ENCODE peak calls at places on chromosomes 5 and 9, in nine cellular contexts. N is GM20000, W is endothelial cell of umbilical vein, A is Caco-2, Q is breast epithelium, G is H9, C is right atrium auricular region, Z is HepG2, L is tibial artery. D is an unnamed sample.

GRCh38 chr5:125481506-125482455 is 735.3 kb upstream of the ZNF608 start:
- DNase-seq in Z (no peak), G (no peak), Q (no peak), C (no peak), A (no peak), W (no peak), N (no peak), L (no peak), D (no peak)

GRCh38 chr9:117678882-117679281 is 25.3 kb upstream of the TLR4 start:
- DNase-seq in Z (no peak), Q (no peak), G (no peak), A (no peak), N (no peak), W (peak; percentile 82), L (no peak), C (no peak), D (no peak)

GRCh38 chr5:134784241-134784920 is 25.8 kb downstream of the DDX46 start:
- DNase-seq in L (no peak), G (no peak), Q (no peak), Z (no peak), W (peak; percentile 22), A (no peak), C (no peak), N (no peak), D (no peak)

GRCh38 chr5:167895899-167896659 is 395.4 kb upstream of the WWC1 start:
- DNase-seq in C (no peak), L (no peak), W (no peak), Q (no peak), A (no peak), N (no peak), Z (no peak), G (no peak), D (no peak)

GRCh38 chr5:93891491-93892480 is 150.4 kb upstream of the POU5F2 start:
- DNase-seq in Z (no peak), L (no peak), C (no peak), Q (no peak), A (no peak), G (no peak), N (no peak), W (no peak), D (no peak)

GRCh38 chr5:97618721-97619120 is 435.7 kb upstream of the RIOK2 start:
- DNase-seq in Z (no peak), Q (no peak), G (no peak), A (no peak), W (no peak), C (no peak), L (no peak), N (no peak), D (no peak)

GRCh38 chr9:110208031-110208430 is at the start of gene C9orf152:
- DNase-seq in A (no peak), W (no peak), L (no peak), N (no peak), Z (no peak), G (no peak), C (no peak), Q (peak; percentile 47), D (no peak)

GRCh38 chr5:84274585-84275468 is 109.9 kb downstream of the EDIL3 start:
- DNase-seq in G (no peak), L (peak; percentile 28), Z (peak; percentile 9), N (peak; percentile 13), C (no peak), Q (no peak), A (peak; percentile 36), W (peak; percentile 61), D (no peak)

GRCh38 chr9:129611302-129611800 is 9.6 kb downstream of the C9orf50 start:
- DNase-seq in N (no peak), C (no peak), L (no peak), Z (no peak), A (no peak), Q (no peak), W (no peak), G (no peak), D (no peak)

GRCh38 chr5:43313854-43314457 is 744 bp upstream of the HMGCS1 start:
- DNase-seq in Z (no peak), C (no peak), W (no peak), Q (peak; percentile 22), A (peak; percentile 29), G (peak; percentile 28), N (no peak), L (no peak), D (no peak)

GRCh38 chr5:94793113-94793815 is 174.8 kb downstream of the SLF1 start:
- DNase-seq in C (no peak), N (peak; percentile 79), A (no peak), W (peak; percentile 30), G (no peak), Z (no peak), L (no peak), Q (no peak), D (no peak)

GRCh38 chr9:134551657-134552348 is 89.8 kb upstream of the COL5A1 start:
- DNase-seq in L (peak; percentile 59), C (peak; percentile 72), Z (no peak), W (peak; percentile 73), G (no peak), N (no peak), A (no peak), Q (peak; percentile 30), D (no peak)

GRCh38 chr9:116939605-116940004 is 252.5 kb downstream of the TRIM32 start:
- DNase-seq in G (no peak), L (no peak), N (no peak), Q (no peak), C (no peak), A (no peak), W (no peak), Z (no peak), D (no peak)

GRCh38 chr9:95197692-95198271 is 119.7 kb downstream of the FANCC start:
- DNase-seq in N (no peak), L (peak; percentile 31), G (no peak), Q (peak; percentile 24), A (no peak), C (no peak), W (no peak), Z (no peak), D (no peak)

GRCh38 chr5:94440015-94440414 is 178.4 kb downstream of the KIAA0825 start:
- DNase-seq in L (no peak), A (no peak), W (no peak), Q (no peak), N (no peak), Z (no peak), G (no peak), C (no peak), D (no peak)

GRCh38 chr9:37676411-37676830 is 25.7 kb downstream of the FRMPD1 start:
- DNase-seq in L (no peak), Q (no peak), A (no peak), Z (no peak), G (no peak), C (no peak), N (no peak), W (no peak), D (no peak)

GRCh38 chr9:126708178-126708577 is 94.5 kb downstream of the LMX1B start:
- DNase-seq in W (peak; percentile 37), G (no peak), Q (peak; percentile 7), L (no peak), C (peak; percentile 54), A (no peak), N (no peak), Z (no peak), D (no peak)

GRCh38 chr9:126705311-126705766 is 91.6 kb downstream of the LMX1B start:
- DNase-seq in W (peak; percentile 69), C (peak; percentile 83), Q (peak; percentile 70), G (peak; percentile 87), Z (peak; percentile 48), N (peak; percentile 91), L (peak; percentile 76), A (peak; percentile 88), D (peak; percentile 86)

GRCh38 chr9:126707083-126707482 is 93.4 kb downstream of the LMX1B start:
- DNase-seq in L (no peak), N (no peak), C (peak; percentile 47), Q (peak; percentile 5), A (no peak), G (no peak), Z (no peak), W (no peak), D (no peak)

GRCh38 chr9:126705767-126706697 is 92.3 kb downstream of the LMX1B start:
- DNase-seq in N (peak; percentile 75), W (peak; percentile 28), Q (peak; percentile 36), L (peak; percentile 66), C (no peak), G (peak; percentile 81), Z (peak; percentile 35), A (peak; percentile 83), D (no peak)

GRCh38 chr9:126706698-126707053 is 92.9 kb downstream of the LMX1B start:
- DNase-seq in N (no peak), L (no peak), A (no peak), C (no peak), G (no peak), W (no peak), Q (no peak), Z (no peak), D (no peak)
- TF ChIP-seq CTCF in N (no peak), L (no peak), A (no peak), C (no peak), G (no peak), W (no peak), Q (no peak), Z (no peak), D (no peak)

DNA sequence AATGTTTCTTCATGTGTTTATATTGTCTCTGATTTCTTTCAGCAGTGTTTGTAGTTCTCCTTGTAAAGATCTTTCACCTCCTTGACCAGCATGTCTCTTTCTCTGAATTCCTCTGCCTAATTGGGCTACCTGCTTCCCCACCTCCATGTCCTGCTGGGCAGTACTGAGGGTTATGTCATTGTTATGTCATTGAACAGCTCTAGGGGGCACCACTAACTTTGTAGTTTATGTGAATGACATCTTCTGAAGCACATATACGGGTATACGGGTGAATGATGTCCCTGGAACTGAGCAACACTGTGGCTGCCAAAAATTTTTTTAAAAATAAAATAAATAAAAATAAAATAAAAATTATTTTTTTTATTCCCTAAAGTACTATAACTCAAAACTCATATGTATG is 16.9 kb upstream of the SNCAIP start:
- DNase-seq in W (peak; percentile 37), C (no peak), L (no peak), Z (peak; percentile 11), N (no peak), G (peak; percentile 52), A (no peak), Q (no peak), D (no peak)
- TF ChIP-seq CTCF in W (peak; percentile 21), C (peak; percentile 45), L (peak; percentile 27), Z (peak; percentile 39), N (no peak), G (peak; percentile 69), A (no peak), Q (no peak), D (peak; percentile 49)

GRCh38 chr5:67437905-67438845 is 241.6 kb upstream of the CD180 start:
- DNase-seq in A (no peak), C (no peak), W (peak; percentile 69), G (no peak), L (no peak), N (no peak), Q (no peak), Z (no peak), D (no peak)
- TF ChIP-seq CTCF in A (no peak), C (no peak), W (no peak), G (no peak), L (no peak), N (no peak), Q (no peak), Z (no peak), D (no peak)

GRCh38 chr5:23996525-23996924 is 489.1 kb downstream of the PRDM9 start:
- DNase-seq in L (no peak), A (no peak), Q (no peak), W (no peak), N (no peak), C (no peak), G (no peak), Z (no peak), D (no peak)

GRCh38 chr5:23991406-23991805 is 484.0 kb downstream of the PRDM9 start:
- DNase-seq in N (no peak), L (no peak), C (no peak), Z (no peak), G (no peak), A (no peak), Q (no peak), W (no peak), D (no peak)

GRCh38 chr5:23994581-23995370 is 487.4 kb downstream of the PRDM9 start:
- DNase-seq in W (no peak), L (no peak), Q (no peak), N (no peak), G (no peak), C (no peak), Z (peak; percentile 2), A (peak; percentile 20), D (no peak)
- TF ChIP-seq CTCF in W (no peak), L (no peak), Q (no peak), N (no peak), G (peak; percentile 57), C (no peak), Z (no peak), A (peak; percentile 28), D (peak; percentile 68)